ENCODE peak calls at places on chromosomes 11 and 22, in four cellular contexts. J is OCI-LY7, W is left cardiac atrium, B is T-helper 2 cell. G is an unnamed sample.

GRCh38 chr11:120108154-120108784 is 29.6 kb downstream of the TRIM29 start:
- DNase-seq in J (peak), W (peak), B (peak), G (peak)

GRCh38 chr11:127000291-127000968 is at the start of gene KIRREL3:
- DNase-seq in J (no peak), W (peak), B (no peak), G (peak)

GRCh38 chr11:7437706-7438105 is 47.6 kb upstream of the OLFML1 start:
- DNase-seq in J (no peak), W (no peak), B (no peak), G (peak)

GRCh38 chr11:74232316-74232950 is 61.3 kb downstream of the PPME1 start:
- DNase-seq in J (no peak), W (no peak), B (no peak), G (no peak)

GRCh38 chr11:125192194-125192593 is 27.6 kb downstream of the PKNOX2 start:
- DNase-seq in J (no peak), W (peak), B (no peak), G (no peak)

GRCh38 chr11:103648670-103649400 is 387.6 kb upstream of the DDI1 start:
- DNase-seq in J (no peak), W (no peak), B (no peak), G (peak)

GRCh38 chr11:133137270-133137669 is 395.0 kb downstream of the OPCML start:
- DNase-seq in J (no peak), W (no peak), B (no peak), G (no peak)

GRCh38 chr11:79312591-79313267 is 128.1 kb downstream of the TENM4 start:
- DNase-seq in J (no peak), W (no peak), B (no peak), G (no peak)

GRCh38 chr22:33577862-33578411 is 342.3 kb downstream of the LARGE1 start:
- DNase-seq in J (peak), W (no peak), B (no peak), G (no peak)

GRCh38 chr11:67277231-67277961 is 11.1 kb downstream of the GRK2 start:
- DNase-seq in J (peak), W (peak), B (peak), G (peak)

GRCh38 chr11:86481399-86481798 is 106.7 kb downstream of the CCDC81 start:
- DNase-seq in J (no peak), W (no peak), B (no peak), G (no peak)

GRCh38 chr22:24500251-24500820 is 5.2 kb downstream of the UPB1 start:
- DNase-seq in J (no peak), W (no peak), B (no peak), G (no peak)

G was measured in RPMI7951.